ENCODE peak calls at places on chromosome 5, in five cellular contexts. I is iris pigment epithelial cell; K is activated effector memory CD4-positive, alpha-beta T cell treated with anti-CD3 and anti-CD28 coated beads, Interleukin-2, amount 50 U/mL, for 16 hours; M is MG63; L is activated T-cell treated with anti-CD3 and anti-CD28 coated beads, Interleukin-2, amount 50 U/mL, for 72 hours. E is an unnamed sample.

GRCh38 chr5:6583049-6583880 is 49.6 kb downstream of the NSUN2 start:
- DNase-seq in I (peak), K (no peak), M (peak), L (peak), E (peak)

GRCh38 chr5:6543830-6544560 is 88.8 kb downstream of the NSUN2 start:
- DNase-seq in I (no peak), K (no peak), M (no peak), L (no peak), E (no peak)

GRCh38 chr5:138542120-138542955 is 698 bp downstream of the ETF1 start:
- DNase-seq in I (no peak), K (no peak), M (no peak), L (no peak), E (no peak)

GRCh38 chr5:41790038-41790776 is 80.0 kb downstream of the OXCT1 start:
- DNase-seq in I (no peak), K (no peak), M (no peak), L (no peak), E (no peak)

GRCh38 chr5:55691265-55692105 is 20.6 kb downstream of the SLC38A9 start:
- DNase-seq in I (peak), K (no peak), M (no peak), L (no peak), E (peak)

GRCh38 chr5:72252574-72253155 is 67.4 kb downstream of the MRPS27 start:
- DNase-seq in I (peak), K (no peak), M (peak), L (no peak), E (no peak)

GRCh38 chr5:73119492-73120157 is 750 bp upstream of the TMEM171 start:
- DNase-seq in I (no peak), K (no peak), M (no peak), L (peak), E (no peak)

GRCh38 chr5:113122053-113122452 is 145.5 kb downstream of the DCP2 start:
- DNase-seq in I (peak), K (no peak), M (peak), L (no peak), E (no peak)

GRCh38 chr5:61207884-61208283 is 45.6 kb upstream of the SMIM15 start:
- DNase-seq in I (no peak), K (no peak), M (no peak), L (no peak), E (no peak)

GRCh38 chr5:136053336-136054121 is 24.7 kb downstream of the TGFBI start:
- DNase-seq in I (peak), K (peak), M (peak), L (no peak), E (no peak)

GRCh38 chr5:171520300-171521170 is 101.1 kb downstream of the FGF18 start:
- DNase-seq in I (no peak), K (no peak), M (peak), L (no peak), E (no peak)

GRCh38 chr5:103224118-103224893 is 34.3 kb upstream of the MACIR start:
- DNase-seq in I (peak), K (no peak), M (peak), L (peak), E (peak)

GRCh38 chr5:171955761-171956160 is 50.7 kb downstream of the FBXW11 start:
- DNase-seq in I (no peak), K (no peak), M (no peak), L (no peak), E (no peak)

GRCh38 chr5:128116445-128116844 is 32.9 kb downstream of the SLC12A2 start:
- DNase-seq in I (no peak), K (no peak), M (no peak), L (no peak), E (no peak)

GRCh38 chr5:61949054-61949679 is 356.8 kb upstream of the KIF2A start:
- DNase-seq in I (no peak), K (no peak), M (no peak), L (no peak), E (no peak)

GRCh38 chr5:14174235-14174636 is 31.1 kb downstream of the TRIO start:
- DNase-seq in I (peak), K (no peak), M (no peak), L (no peak), E (peak)

GRCh38 chr5:169411016-169411788 is 110.3 kb upstream of the SLIT3 start:
- DNase-seq in I (no peak), K (no peak), M (no peak), L (no peak), E (no peak)

GRCh38 chr5:177195307-177195952 is 61.9 kb downstream of the NSD1 start:
- DNase-seq in I (peak), K (no peak), M (no peak), L (no peak), E (no peak)

GRCh38 chr5:137122558-137122957 is 376.6 kb downstream of the SPOCK1 start:
- DNase-seq in I (no peak), K (no peak), M (no peak), L (no peak), E (no peak)

GRCh38 chr5:2901511-2901910 is 150.0 kb upstream of the IRX2 start:
- DNase-seq in I (no peak), K (no peak), M (no peak), L (no peak), E (no peak)